ENCODE peak calls at places on chromosomes 1 and 21, in eight cellular contexts. F is choroid plexus epithelial cell, Y is adrenal gland, G is tibial nerve, E is mucosa of descending colon, B is fibroblast of villous mesenchyme, Q is psoas muscle, T is AG09309. K is an unnamed sample.

GRCh38 chr1:43853161-43853921 is 80.3 kb upstream of the ARTN start:
- DNase-seq in Q (peak; percentile 68), Y (peak; percentile 32), E (peak; percentile 82), F (peak; percentile 62), G (peak; percentile 24), B (peak; percentile 86), T (peak; percentile 56), K (peak; percentile 37)

GRCh38 chr1:157496121-157496526 is 56.2 kb downstream of the FCRL5 start:
- DNase-seq in Y (peak; percentile 14), F (peak; percentile 44), G (no peak), Q (no peak), E (peak; percentile 81), T (no peak), B (peak; percentile 35), K (peak; percentile 11)

GRCh38 chr1:109904105-109904817 is 6.4 kb upstream of the CSF1 start:
- DNase-seq in B (no peak), G (no peak), E (no peak), Q (no peak), Y (no peak), T (no peak), F (no peak), K (no peak)

GRCh38 chr1:43225168-43225567 is 44.6 kb upstream of the TMEM125 start:
- DNase-seq in G (no peak), B (peak; percentile 56), T (no peak), Q (no peak), Y (no peak), E (no peak), F (peak; percentile 24), K (no peak)

GRCh38 chr21:38487906-38488639 is 10.2 kb downstream of the ERG start:
- DNase-seq in E (peak; percentile 42), G (no peak), F (no peak), T (no peak), B (no peak), Q (no peak), Y (no peak), K (no peak)

GRCh38 chr1:63069214-63069613 is 253.2 kb upstream of the FOXD3 start:
- DNase-seq in B (no peak), G (no peak), F (no peak), Y (no peak), Q (no peak), E (no peak), T (no peak), K (no peak)

GRCh38 chr1:186454996-186455395 is 5.9 kb downstream of the PDC start:
- DNase-seq in G (no peak), Q (no peak), T (no peak), B (no peak), F (no peak), Y (no peak), E (no peak), K (no peak)

GRCh38 chr1:207362962-207363858 is 41.7 kb downstream of the CD55 start:
- DNase-seq in Y (no peak), E (no peak), F (peak; percentile 79), G (no peak), B (peak; percentile 82), Q (no peak), T (no peak), K (no peak)

GRCh38 chr1:50450861-50451653 is 27.8 kb upstream of the DMRTA2 start:
- DNase-seq in Q (no peak), F (no peak), E (no peak), G (no peak), T (no peak), Y (no peak), B (no peak), K (no peak)

GRCh38 chr1:44089371-44090070 is 29.1 kb upstream of the KLF17 start:
- DNase-seq in F (peak; percentile 58), G (no peak), T (no peak), Q (no peak), B (no peak), E (no peak), Y (peak; percentile 76), K (peak; percentile 11)

GRCh38 chr1:245860681-245861552 is 646.2 kb downstream of the SMYD3 start:
- DNase-seq in Y (no peak), Q (no peak), B (peak; percentile 85), G (no peak), T (no peak), F (peak; percentile 90), E (no peak), K (no peak)
- TF ChIP-seq CTCF in Y (no peak), Q (no peak), B (no peak), G (no peak), T (no peak), F (peak; percentile 22), E (no peak), K (no peak)

DNA sequence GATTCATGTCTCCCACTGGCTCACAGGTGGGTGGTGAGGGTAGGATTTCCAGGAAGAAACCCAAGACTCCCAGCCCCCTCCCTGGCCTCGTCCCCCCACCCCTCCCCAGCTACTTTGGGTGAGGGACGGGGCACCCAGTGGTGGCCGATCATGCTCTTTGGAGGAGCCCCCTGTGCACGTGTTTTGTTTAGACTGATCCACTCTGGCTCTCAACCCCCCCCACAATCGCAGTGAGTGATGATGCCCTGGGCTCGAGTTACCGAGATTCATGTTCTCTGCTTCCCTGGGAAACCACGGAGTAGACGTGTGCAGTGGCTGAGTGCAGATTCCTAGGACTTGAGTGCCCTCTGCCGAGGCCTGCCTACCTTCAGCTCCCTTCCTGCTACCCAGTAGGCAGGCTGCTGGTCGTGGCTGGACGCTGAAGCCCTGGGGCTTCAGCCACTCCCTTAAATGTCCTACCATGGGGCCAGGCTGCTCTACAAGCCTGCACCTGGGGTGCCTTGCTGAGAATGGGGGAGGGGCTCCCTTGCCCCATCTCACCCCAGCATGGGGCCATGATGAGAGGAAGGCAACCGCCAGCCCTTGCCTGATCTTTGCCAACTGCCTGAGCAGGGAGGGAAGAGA is 3.9 kb upstream of the GRIK3 start:
- DNase-seq in Q (no peak), E (no peak), T (no peak), G (no peak), F (peak; percentile 1), B (no peak), Y (peak; percentile 15), K (peak; percentile 10)
- H3K4me3 ChIP-seq in Q (no peak overlapping the region), E (no peak overlapping the region), T (no peak overlapping the region), G (no peak overlapping the region), F (no peak overlapping the region), B (no peak overlapping the region), Y (no peak overlapping the region), K (no peak overlapping the region)

GRCh38 chr1:117655220-117655577 is 49.4 kb downstream of the TENT5C start:
- DNase-seq in Q (no peak), E (no peak), Y (peak; percentile 48), G (no peak), F (no peak), B (no peak), T (no peak), K (no peak)
- TF ChIP-seq CTCF in Q (no peak), E (no peak), Y (no peak), G (no peak), F (no peak), B (no peak), T (no peak), K (no peak)

GRCh38 chr1:23483327-23484252 is at the start of gene ASAP3:
- DNase-seq in E (peak; percentile 46), G (peak; percentile 19), F (peak; percentile 42), B (peak; percentile 56), Y (peak; percentile 68), Q (peak; percentile 79), T (no peak), K (peak; percentile 64)
- H3K4me3 ChIP-seq in E (peak within 1 kb of the TSS; percentile 56), G (peak within 1 kb of the TSS; percentile 92), F (peak within 1 kb of the TSS; percentile 62), B (peak within 1 kb of the TSS; percentile 67), Y (peak within 1 kb of the TSS; percentile 84), Q (peak within 1 kb of the TSS; percentile 76), T (peak within 1 kb of the TSS; percentile 91), K (peak within 1 kb of the TSS; percentile 98)

DNA sequence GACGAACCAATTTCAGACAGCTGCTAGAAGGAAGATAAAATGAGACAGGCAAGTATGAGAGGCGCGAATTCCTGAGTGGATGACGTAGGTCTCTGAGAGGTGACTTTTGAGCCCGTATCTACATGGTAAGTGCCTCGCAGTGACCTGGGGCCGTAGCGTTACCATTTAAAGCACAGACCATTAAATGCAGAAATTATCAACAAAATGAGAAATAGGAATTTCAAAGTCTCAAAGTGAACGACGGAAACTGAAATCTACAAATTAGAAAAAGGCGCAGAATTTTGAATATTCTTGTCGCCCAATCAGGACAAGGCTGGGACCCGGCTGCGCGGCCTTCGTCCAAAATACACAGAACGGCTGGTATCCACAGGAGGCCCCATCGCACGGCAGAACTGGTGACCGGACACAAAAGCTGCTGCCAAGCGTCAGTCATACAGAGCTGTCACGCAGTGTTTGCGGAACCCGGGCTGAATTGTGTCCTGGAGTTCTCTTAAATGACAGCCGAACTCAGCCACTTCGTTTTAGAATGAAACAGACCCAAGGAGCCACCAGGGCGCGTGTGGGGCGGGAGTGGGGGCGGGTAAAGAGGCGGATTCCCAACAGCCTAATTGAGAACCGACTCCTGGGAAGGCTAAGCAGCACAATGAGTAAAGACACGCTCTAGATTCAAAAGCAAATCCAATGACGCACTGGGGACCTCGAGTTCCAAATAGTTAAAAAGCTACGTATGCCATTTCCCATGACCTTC is 13.8 kb upstream of the BOLA1 start:
- DNase-seq in G (peak; percentile 85), Q (peak; percentile 94), Y (peak; percentile 94), E (peak; percentile 88), B (peak; percentile 78), F (peak; percentile 84), T (no peak), K (peak; percentile 87)
- TF ChIP-seq CTCF in G (no peak), Q (no peak), Y (no peak), E (no peak), B (no peak), F (peak; percentile 23), T (peak; percentile 11), K (no peak)

DNA sequence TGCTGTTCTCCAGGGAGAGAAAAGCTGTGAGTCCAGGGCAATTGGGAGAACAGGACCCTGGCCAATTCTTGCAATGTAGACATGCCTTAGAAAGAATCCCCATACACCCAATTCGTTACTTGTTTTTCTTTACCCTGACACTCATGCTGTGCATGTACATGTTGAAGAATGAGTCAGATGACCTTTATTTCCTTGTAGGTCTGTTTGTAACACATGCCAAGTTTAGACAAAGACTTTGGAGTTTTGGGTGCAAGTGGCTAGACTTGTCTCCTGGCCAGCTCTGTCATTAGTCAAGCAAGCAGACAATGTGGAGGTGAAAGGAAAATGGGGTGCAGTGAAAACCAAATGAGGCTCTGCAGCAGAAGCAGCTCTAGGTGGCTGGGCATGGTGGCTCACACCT is 38.1 kb downstream of the GNPAT start:
- DNase-seq in B (peak; percentile 6), Y (no peak), G (no peak), Q (no peak), F (peak; percentile 84), E (no peak), T (no peak), K (no peak)
- H3K4me3 ChIP-seq in B (no peak overlapping the region), Y (no peak overlapping the region), G (no peak overlapping the region), Q (no peak overlapping the region), F (no peak overlapping the region), E (no peak overlapping the region), T (no peak overlapping the region), K (no peak overlapping the region)

K was measured in heart right ventricle.